ENCODE peak calls at places on chromosomes 11 and 22, in seven cellular contexts. One of them, this sample, is unnamed.

GRCh38 chr11:5508605-5509004 is 1.2 kb downstream of the UBQLN3 start:
- DNase-seq in B cell: no peak
- DNase-seq in fibroblast of mammary gland: no peak
- DNase-seq in BJ: no peak
- DNase-seq in HepG2: peak; percentile 18
- DNase-seq in upper lobe of right lung: no peak
- DNase-seq in CD8-positive, alpha-beta T cell: no peak
- DNase-seq in this sample: no peak

GRCh38 chr11:60924110-60924905 is at the start of gene TMEM132A:
- DNase-seq in B cell: peak; percentile 65
- DNase-seq in fibroblast of mammary gland: peak; percentile 54
- DNase-seq in BJ: no peak
- DNase-seq in HepG2: peak; percentile 37
- DNase-seq in upper lobe of right lung: peak; percentile 81
- DNase-seq in CD8-positive, alpha-beta T cell: no peak
- DNase-seq in this sample: no peak

GRCh38 chr22:41197046-41197807 is 7.9 kb upstream of the L3MBTL2 start:
- DNase-seq in B cell: peak; percentile 98
- DNase-seq in fibroblast of mammary gland: peak; percentile 27
- DNase-seq in BJ: no peak
- DNase-seq in HepG2: peak; percentile 56
- DNase-seq in upper lobe of right lung: peak; percentile 93
- DNase-seq in CD8-positive, alpha-beta T cell: peak; percentile 75
- DNase-seq in this sample: peak; percentile 66

GRCh38 chr11:28514391-28514790 is 406.2 kb downstream of the METTL15 start:
- DNase-seq in B cell: no peak
- DNase-seq in fibroblast of mammary gland: no peak
- DNase-seq in BJ: no peak
- DNase-seq in HepG2: no peak
- DNase-seq in upper lobe of right lung: no peak
- DNase-seq in CD8-positive, alpha-beta T cell: no peak
- DNase-seq in this sample: no peak

GRCh38 chr22:46280999-46281623 is 13.3 kb downstream of the TTC38 start:
- DNase-seq in B cell: no peak
- DNase-seq in fibroblast of mammary gland: no peak
- DNase-seq in BJ: no peak
- DNase-seq in HepG2: no peak
- DNase-seq in upper lobe of right lung: peak; percentile 63
- DNase-seq in CD8-positive, alpha-beta T cell: peak; percentile 56
- DNase-seq in this sample: no peak

GRCh38 chr11:125956371-125956770 is 10.5 kb downstream of the VSIG10L2 start:
- DNase-seq in B cell: no peak
- DNase-seq in fibroblast of mammary gland: peak; percentile 83
- DNase-seq in BJ: no peak
- DNase-seq in HepG2: no peak
- DNase-seq in upper lobe of right lung: no peak
- DNase-seq in CD8-positive, alpha-beta T cell: no peak
- DNase-seq in this sample: no peak

GRCh38 chr11:71204294-71204693 is 48.1 kb downstream of the SHANK2 start:
- DNase-seq in B cell: no peak
- DNase-seq in fibroblast of mammary gland: no peak
- DNase-seq in BJ: no peak
- DNase-seq in HepG2: no peak
- DNase-seq in upper lobe of right lung: no peak
- DNase-seq in CD8-positive, alpha-beta T cell: no peak
- DNase-seq in this sample: no peak

GRCh38 chr11:134976540-134976939 is 564.5 kb upstream of the B3GAT1 start:
- DNase-seq in B cell: no peak
- DNase-seq in fibroblast of mammary gland: no peak
- DNase-seq in BJ: no peak
- DNase-seq in HepG2: no peak
- DNase-seq in upper lobe of right lung: no peak
- DNase-seq in CD8-positive, alpha-beta T cell: no peak
- DNase-seq in this sample: no peak

GRCh38 chr11:134762248-134763029 is 350.4 kb upstream of the B3GAT1 start:
- DNase-seq in B cell: no peak
- DNase-seq in fibroblast of mammary gland: peak; percentile 16
- DNase-seq in BJ: no peak
- DNase-seq in HepG2: no peak
- DNase-seq in upper lobe of right lung: no peak
- DNase-seq in CD8-positive, alpha-beta T cell: no peak
- DNase-seq in this sample: no peak

GRCh38 chr11:68889948-68890446 is 13.6 kb downstream of the MRPL21 start:
- DNase-seq in B cell: no peak
- DNase-seq in fibroblast of mammary gland: peak; percentile 99
- DNase-seq in BJ: peak; percentile 94
- DNase-seq in HepG2: no peak
- DNase-seq in upper lobe of right lung: no peak
- DNase-seq in CD8-positive, alpha-beta T cell: no peak
- DNase-seq in this sample: no peak

GRCh38 chr22:21022955-21023614 is 8.1 kb downstream of the P2RX6 start:
- DNase-seq in B cell: peak; percentile 30
- DNase-seq in fibroblast of mammary gland: no peak
- DNase-seq in BJ: no peak
- DNase-seq in HepG2: no peak
- DNase-seq in upper lobe of right lung: no peak
- DNase-seq in CD8-positive, alpha-beta T cell: no peak
- DNase-seq in this sample: peak; percentile 32

GRCh38 chr22:33018232-33018864 is 39.8 kb downstream of the SYN3 start:
- DNase-seq in B cell: peak; percentile 74
- DNase-seq in fibroblast of mammary gland: peak; percentile 51
- DNase-seq in BJ: no peak
- DNase-seq in HepG2: peak; percentile 43
- DNase-seq in upper lobe of right lung: no peak
- DNase-seq in CD8-positive, alpha-beta T cell: no peak
- DNase-seq in this sample: no peak

GRCh38 chr11:26993965-26994446 is at the start of gene FIBIN:
- DNase-seq in B cell: no peak
- DNase-seq in fibroblast of mammary gland: peak; percentile 80
- DNase-seq in BJ: no peak
- DNase-seq in HepG2: no peak
- DNase-seq in upper lobe of right lung: no peak
- DNase-seq in CD8-positive, alpha-beta T cell: no peak
- DNase-seq in this sample: no peak

GRCh38 chr22:40819741-40820140 is 595 bp upstream of the SLC25A17 start:
- DNase-seq in B cell: no peak
- DNase-seq in fibroblast of mammary gland: peak; percentile 49
- DNase-seq in BJ: no peak
- DNase-seq in HepG2: no peak
- DNase-seq in upper lobe of right lung: no peak
- DNase-seq in CD8-positive, alpha-beta T cell: no peak
- DNase-seq in this sample: no peak

GRCh38 chr11:81237139-81237538 is 1496.5 kb downstream of the FAM181B start:
- DNase-seq in B cell: no peak
- DNase-seq in fibroblast of mammary gland: peak; percentile 49
- DNase-seq in BJ: no peak
- DNase-seq in HepG2: peak; percentile 49
- DNase-seq in upper lobe of right lung: no peak
- DNase-seq in CD8-positive, alpha-beta T cell: no peak
- DNase-seq in this sample: no peak

GRCh38 chr11:78499971-78500370 is 74.7 kb downstream of the NARS2 start:
- DNase-seq in B cell: no peak
- DNase-seq in fibroblast of mammary gland: peak; percentile 51
- DNase-seq in BJ: no peak
- DNase-seq in HepG2: no peak
- DNase-seq in upper lobe of right lung: no peak
- DNase-seq in CD8-positive, alpha-beta T cell: no peak
- DNase-seq in this sample: no peak

GRCh38 chr11:67468835-67469811 is at the start of gene TMEM134:
- DNase-seq in B cell: peak; percentile 97
- DNase-seq in fibroblast of mammary gland: peak; percentile 87
- DNase-seq in BJ: no peak
- DNase-seq in HepG2: peak; percentile 81
- DNase-seq in upper lobe of right lung: peak; percentile 97
- DNase-seq in CD8-positive, alpha-beta T cell: peak; percentile 91
- DNase-seq in this sample: peak; percentile 93

GRCh38 chr11:57516061-57516443 is 550 bp upstream of the SLC43A1 start:
- DNase-seq in B cell: no peak
- DNase-seq in fibroblast of mammary gland: no peak
- DNase-seq in BJ: no peak
- DNase-seq in HepG2: no peak
- DNase-seq in upper lobe of right lung: no peak
- DNase-seq in CD8-positive, alpha-beta T cell: no peak
- DNase-seq in this sample: no peak

GRCh38 chr22:22392131-22392530 is 116.4 kb downstream of the ZNF280B start:
- DNase-seq in B cell: no peak
- DNase-seq in fibroblast of mammary gland: no peak
- DNase-seq in BJ: no peak
- DNase-seq in HepG2: no peak
- DNase-seq in upper lobe of right lung: no peak
- DNase-seq in CD8-positive, alpha-beta T cell: no peak
- DNase-seq in this sample: no peak

GRCh38 chr11:2436521-2437031 is 7.7 kb downstream of the TRPM5 start:
- DNase-seq in B cell: no peak
- DNase-seq in fibroblast of mammary gland: no peak
- DNase-seq in BJ: no peak
- DNase-seq in HepG2: no peak
- DNase-seq in upper lobe of right lung: no peak
- DNase-seq in CD8-positive, alpha-beta T cell: peak; percentile 12
- DNase-seq in this sample: no peak

GRCh38 chr11:10639350-10639749 is 54.2 kb downstream of the IRAG1 start:
- DNase-seq in B cell: no peak
- DNase-seq in fibroblast of mammary gland: peak; percentile 26
- DNase-seq in BJ: no peak
- DNase-seq in HepG2: no peak
- DNase-seq in upper lobe of right lung: peak; percentile 42
- DNase-seq in CD8-positive, alpha-beta T cell: no peak
- DNase-seq in this sample: no peak

GRCh38 chr11:70603756-70604211 is 205.5 kb downstream of the CTTN start:
- DNase-seq in B cell: no peak
- DNase-seq in fibroblast of mammary gland: no peak
- DNase-seq in BJ: no peak
- DNase-seq in HepG2: no peak
- DNase-seq in upper lobe of right lung: no peak
- DNase-seq in CD8-positive, alpha-beta T cell: no peak
- DNase-seq in this sample: no peak

GRCh38 chr11:134293119-134294113 is 17.2 kb downstream of the GLB1L3 start:
- DNase-seq in B cell: no peak
- DNase-seq in fibroblast of mammary gland: no peak
- DNase-seq in BJ: no peak
- DNase-seq in HepG2: no peak
- DNase-seq in upper lobe of right lung: no peak
- DNase-seq in CD8-positive, alpha-beta T cell: no peak
- DNase-seq in this sample: no peak

GRCh38 chr22:28116261-28116673 is 197.2 kb upstream of the PITPNB start:
- DNase-seq in B cell: no peak
- DNase-seq in fibroblast of mammary gland: peak; percentile 91
- DNase-seq in BJ: peak; percentile 85
- DNase-seq in HepG2: no peak
- DNase-seq in upper lobe of right lung: no peak
- DNase-seq in CD8-positive, alpha-beta T cell: no peak
- DNase-seq in this sample: no peak

GRCh38 chr22:35454416-35455054 is 54.6 kb downstream of the MCM5 start:
- DNase-seq in B cell: no peak
- DNase-seq in fibroblast of mammary gland: no peak
- DNase-seq in BJ: no peak
- DNase-seq in HepG2: no peak
- DNase-seq in upper lobe of right lung: no peak
- DNase-seq in CD8-positive, alpha-beta T cell: no peak
- DNase-seq in this sample: no peak

DNA sequence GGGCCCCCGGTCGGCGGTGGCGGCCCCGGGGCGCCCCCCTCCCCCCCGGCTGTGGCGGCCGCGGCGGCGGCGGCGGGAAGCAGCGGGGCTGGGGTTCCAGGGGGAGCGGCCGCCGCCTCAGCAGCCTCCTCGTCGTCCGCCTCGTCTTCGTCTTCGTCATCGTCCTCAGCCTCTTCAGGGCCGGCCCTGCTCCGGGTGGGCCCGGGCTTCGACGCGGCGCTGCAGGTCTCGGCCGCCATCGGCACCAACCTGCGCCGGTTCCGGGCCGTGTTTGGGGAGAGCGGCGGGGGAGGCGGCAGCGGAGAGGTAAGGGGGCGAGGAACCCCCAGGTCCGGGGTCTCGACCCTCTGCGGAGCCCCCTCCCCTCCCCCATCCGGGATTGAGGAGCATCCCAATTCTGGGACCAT is 350 bp downstream of the KMT2A start:
- DNase-seq in B cell: no peak
- DNase-seq in fibroblast of mammary gland: peak; percentile 11
- DNase-seq in BJ: no peak
- DNase-seq in HepG2: no peak
- DNase-seq in upper lobe of right lung: peak; percentile 69
- DNase-seq in CD8-positive, alpha-beta T cell: peak; percentile 72
- DNase-seq in this sample: no peak
- TF ChIP-seq CTCF in B cell: no peak
- TF ChIP-seq CTCF in fibroblast of mammary gland: no peak
- TF ChIP-seq CTCF in BJ: no peak
- TF ChIP-seq CTCF in HepG2: no peak
- TF ChIP-seq CTCF in upper lobe of right lung: no peak
- TF ChIP-seq CTCF in CD8-positive, alpha-beta T cell: no peak
- TF ChIP-seq CTCF in this sample: no peak

GRCh38 chr22:39519681-39520053 is 695 bp upstream of the ATF4 start:
- DNase-seq in B cell: no peak
- DNase-seq in fibroblast of mammary gland: no peak
- DNase-seq in BJ: no peak
- DNase-seq in HepG2: peak; percentile 58
- DNase-seq in upper lobe of right lung: no peak
- DNase-seq in CD8-positive, alpha-beta T cell: no peak
- DNase-seq in this sample: no peak
- TF ChIP-seq CTCF in B cell: peak; percentile 25
- TF ChIP-seq CTCF in fibroblast of mammary gland: no peak
- TF ChIP-seq CTCF in BJ: peak; percentile 53
- TF ChIP-seq CTCF in HepG2: peak; percentile 73
- TF ChIP-seq CTCF in upper lobe of right lung: no peak
- TF ChIP-seq CTCF in CD8-positive, alpha-beta T cell: no peak
- TF ChIP-seq CTCF in this sample: peak; percentile 23

GRCh38 chr22:24230911-24231656 is 13.8 kb downstream of the GGT5 start:
- DNase-seq in B cell: peak; percentile 75
- DNase-seq in fibroblast of mammary gland: no peak
- DNase-seq in BJ: no peak
- DNase-seq in HepG2: no peak
- DNase-seq in upper lobe of right lung: peak; percentile 87
- DNase-seq in CD8-positive, alpha-beta T cell: peak; percentile 63
- DNase-seq in this sample: peak; percentile 60
- TF ChIP-seq CTCF in B cell: peak; percentile 63
- TF ChIP-seq CTCF in fibroblast of mammary gland: peak; percentile 28
- TF ChIP-seq CTCF in BJ: peak; percentile 27
- TF ChIP-seq CTCF in HepG2: peak; percentile 61
- TF ChIP-seq CTCF in upper lobe of right lung: peak; percentile 44
- TF ChIP-seq CTCF in CD8-positive, alpha-beta T cell: peak; percentile 61
- TF ChIP-seq CTCF in this sample: peak; percentile 84

GRCh38 chr22:42439021-42439420 is 6.8 kb upstream of the NFAM1 start:
- DNase-seq in B cell: no peak
- DNase-seq in fibroblast of mammary gland: no peak
- DNase-seq in BJ: no peak
- DNase-seq in HepG2: no peak
- DNase-seq in upper lobe of right lung: no peak
- DNase-seq in CD8-positive, alpha-beta T cell: no peak
- DNase-seq in this sample: no peak

GRCh38 chr22:42436402-42436801 is 4.2 kb upstream of the NFAM1 start:
- DNase-seq in B cell: no peak
- DNase-seq in fibroblast of mammary gland: no peak
- DNase-seq in BJ: no peak
- DNase-seq in HepG2: no peak
- DNase-seq in upper lobe of right lung: no peak
- DNase-seq in CD8-positive, alpha-beta T cell: no peak
- DNase-seq in this sample: no peak

GRCh38 chr22:42439821-42440674 is 7.8 kb upstream of the NFAM1 start:
- DNase-seq in B cell: no peak
- DNase-seq in fibroblast of mammary gland: peak; percentile 47
- DNase-seq in BJ: no peak
- DNase-seq in HepG2: no peak
- DNase-seq in upper lobe of right lung: peak; percentile 85
- DNase-seq in CD8-positive, alpha-beta T cell: no peak
- DNase-seq in this sample: peak; percentile 90

GRCh38 chr22:42438293-42438650 is 6.1 kb upstream of the NFAM1 start:
- DNase-seq in B cell: no peak
- DNase-seq in fibroblast of mammary gland: no peak
- DNase-seq in BJ: no peak
- DNase-seq in HepG2: no peak
- DNase-seq in upper lobe of right lung: no peak
- DNase-seq in CD8-positive, alpha-beta T cell: no peak
- DNase-seq in this sample: no peak

GRCh38 chr22:42437488-42438292 is 5.5 kb upstream of the NFAM1 start:
- DNase-seq in B cell: peak; percentile 85
- DNase-seq in fibroblast of mammary gland: peak; percentile 39
- DNase-seq in BJ: no peak
- DNase-seq in HepG2: peak; percentile 41
- DNase-seq in upper lobe of right lung: peak; percentile 87
- DNase-seq in CD8-positive, alpha-beta T cell: peak; percentile 82
- DNase-seq in this sample: peak; percentile 83
- TF ChIP-seq CTCF in B cell: peak; percentile 98
- TF ChIP-seq CTCF in fibroblast of mammary gland: peak; percentile 94
- TF ChIP-seq CTCF in BJ: peak; percentile 96
- TF ChIP-seq CTCF in HepG2: peak; percentile 99
- TF ChIP-seq CTCF in upper lobe of right lung: peak; percentile 96
- TF ChIP-seq CTCF in CD8-positive, alpha-beta T cell: peak; percentile 96
- TF ChIP-seq CTCF in this sample: peak; percentile 100